ENCODE peak calls at places on chromosomes 16 and 17, in five cellular contexts. One of them, this sample, is unnamed.

GRCh38 chr17:37024181-37024637 is 75.5 kb downstream of the AATF start:
- DNase-seq in fibroblast of pulmonary artery: peak
- DNase-seq in endothelial cell: no peak
- DNase-seq in testis: no peak
- DNase-seq in body of pancreas: no peak
- DNase-seq in this sample: no peak

GRCh38 chr16:87924041-87924851 is 12.1 kb downstream of the CA5A start:
- DNase-seq in fibroblast of pulmonary artery: no peak
- DNase-seq in endothelial cell: no peak
- DNase-seq in testis: no peak
- DNase-seq in body of pancreas: peak
- DNase-seq in this sample: no peak

GRCh38 chr17:633641-634091 is 81.0 kb downstream of the VPS53 start:
- DNase-seq in fibroblast of pulmonary artery: peak
- DNase-seq in endothelial cell: no peak
- DNase-seq in testis: peak
- DNase-seq in body of pancreas: no peak
- DNase-seq in this sample: no peak

GRCh38 chr17:67528751-67529436 is 151.8 kb downstream of the PITPNC1 start:
- DNase-seq in fibroblast of pulmonary artery: peak
- DNase-seq in endothelial cell: peak
- DNase-seq in testis: peak
- DNase-seq in body of pancreas: peak
- DNase-seq in this sample: peak

GRCh38 chr17:66172706-66173223 is 19.2 kb downstream of the CEP112 start:
- DNase-seq in fibroblast of pulmonary artery: no peak
- DNase-seq in endothelial cell: no peak
- DNase-seq in testis: no peak
- DNase-seq in body of pancreas: no peak
- DNase-seq in this sample: no peak

GRCh38 chr16:22012241-22012640 is 4.3 kb downstream of the MOSMO start:
- DNase-seq in fibroblast of pulmonary artery: no peak
- DNase-seq in endothelial cell: no peak
- DNase-seq in testis: no peak
- DNase-seq in body of pancreas: no peak
- DNase-seq in this sample: no peak

GRCh38 chr17:36534117-36534880 is at the start of gene MYO19:
- DNase-seq in fibroblast of pulmonary artery: peak
- DNase-seq in endothelial cell: peak
- DNase-seq in testis: peak
- DNase-seq in body of pancreas: peak
- DNase-seq in this sample: peak

GRCh38 chr16:1377406-1378010 is 25.8 kb downstream of the GNPTG start:
- DNase-seq in fibroblast of pulmonary artery: no peak
- DNase-seq in endothelial cell: no peak
- DNase-seq in testis: no peak
- DNase-seq in body of pancreas: no peak
- DNase-seq in this sample: no peak

GRCh38 chr17:50672831-50673551 is 34.7 kb downstream of the ANKRD40 start:
- DNase-seq in fibroblast of pulmonary artery: no peak
- DNase-seq in endothelial cell: no peak
- DNase-seq in testis: no peak
- DNase-seq in body of pancreas: peak
- DNase-seq in this sample: no peak

GRCh38 chr17:5901731-5902660 is 168.2 kb upstream of the WSCD1 start:
- DNase-seq in fibroblast of pulmonary artery: no peak
- DNase-seq in endothelial cell: no peak
- DNase-seq in testis: no peak
- DNase-seq in body of pancreas: no peak
- DNase-seq in this sample: no peak

GRCh38 chr16:85746431-85747227 is 4.3 kb downstream of the C16orf74 start:
- DNase-seq in fibroblast of pulmonary artery: peak
- DNase-seq in endothelial cell: no peak
- DNase-seq in testis: no peak
- DNase-seq in body of pancreas: peak
- DNase-seq in this sample: no peak

GRCh38 chr17:79818026-79818758 is 21.0 kb downstream of the CBX4 start:
- DNase-seq in fibroblast of pulmonary artery: no peak
- DNase-seq in endothelial cell: no peak
- DNase-seq in testis: no peak
- DNase-seq in body of pancreas: no peak
- DNase-seq in this sample: no peak

GRCh38 chr16:68503334-68503733 is 35.8 kb upstream of the ZFP90 start:
- DNase-seq in fibroblast of pulmonary artery: no peak
- DNase-seq in endothelial cell: no peak
- DNase-seq in testis: no peak
- DNase-seq in body of pancreas: no peak
- DNase-seq in this sample: no peak

GRCh38 chr17:14323522-14323981 is 22.7 kb downstream of the HS3ST3B1 start:
- DNase-seq in fibroblast of pulmonary artery: no peak
- DNase-seq in endothelial cell: no peak
- DNase-seq in testis: no peak
- DNase-seq in body of pancreas: no peak
- DNase-seq in this sample: no peak

GRCh38 chr16:1089822-1090619 is 6.0 kb downstream of the C1QTNF8 start:
- DNase-seq in fibroblast of pulmonary artery: no peak
- DNase-seq in endothelial cell: no peak
- DNase-seq in testis: peak
- DNase-seq in body of pancreas: peak
- DNase-seq in this sample: no peak

GRCh38 chr17:66547170-66547865 is 244.9 kb downstream of the PRKCA start:
- DNase-seq in fibroblast of pulmonary artery: no peak
- DNase-seq in endothelial cell: no peak
- DNase-seq in testis: no peak
- DNase-seq in body of pancreas: no peak
- DNase-seq in this sample: no peak

GRCh38 chr17:40311575-40311974 is 2.6 kb downstream of the RARA start:
- DNase-seq in fibroblast of pulmonary artery: no peak
- DNase-seq in endothelial cell: no peak
- DNase-seq in testis: no peak
- DNase-seq in body of pancreas: no peak
- DNase-seq in this sample: no peak

GRCh38 chr17:57853695-57854094 is 3.9 kb upstream of the MRPS23 start:
- DNase-seq in fibroblast of pulmonary artery: no peak
- DNase-seq in endothelial cell: no peak
- DNase-seq in testis: peak
- DNase-seq in body of pancreas: peak
- DNase-seq in this sample: no peak

GRCh38 chr17:57678393-57678792 is 66.7 kb downstream of the CCDC182 start:
- DNase-seq in fibroblast of pulmonary artery: no peak
- DNase-seq in endothelial cell: no peak
- DNase-seq in testis: no peak
- DNase-seq in body of pancreas: no peak
- DNase-seq in this sample: no peak

GRCh38 chr17:4853195-4853762 is 20.1 kb downstream of the MINK1 start:
- DNase-seq in fibroblast of pulmonary artery: no peak
- DNase-seq in endothelial cell: no peak
- DNase-seq in testis: no peak
- DNase-seq in body of pancreas: no peak
- DNase-seq in this sample: no peak

GRCh38 chr17:10051112-10051511 is 146.0 kb upstream of the RCVRN start:
- DNase-seq in fibroblast of pulmonary artery: no peak
- DNase-seq in endothelial cell: no peak
- DNase-seq in testis: no peak
- DNase-seq in body of pancreas: no peak
- DNase-seq in this sample: no peak

GRCh38 chr17:75619506-75620431 is 13.5 kb upstream of the SMIM5 start:
- DNase-seq in fibroblast of pulmonary artery: peak
- DNase-seq in endothelial cell: peak
- DNase-seq in testis: no peak
- DNase-seq in body of pancreas: peak
- DNase-seq in this sample: peak

GRCh38 chr16:66265106-66265415 is 101.4 kb upstream of the CDH5 start:
- DNase-seq in fibroblast of pulmonary artery: no peak
- DNase-seq in endothelial cell: no peak
- DNase-seq in testis: no peak
- DNase-seq in body of pancreas: no peak
- DNase-seq in this sample: no peak

GRCh38 chr17:83170571-83171260 is 91.3 kb downstream of the METRNL start:
- DNase-seq in fibroblast of pulmonary artery: no peak
- DNase-seq in endothelial cell: no peak
- DNase-seq in testis: no peak
- DNase-seq in body of pancreas: no peak
- DNase-seq in this sample: no peak

GRCh38 chr16:68744744-68745280 is 7.7 kb downstream of the CDH1 start:
- DNase-seq in fibroblast of pulmonary artery: no peak
- DNase-seq in endothelial cell: no peak
- DNase-seq in testis: no peak
- DNase-seq in body of pancreas: peak
- DNase-seq in this sample: no peak

GRCh38 chr17:37756060-37756459 is 11.2 kb upstream of the HNF1B start:
- DNase-seq in fibroblast of pulmonary artery: no peak
- DNase-seq in endothelial cell: no peak
- DNase-seq in testis: no peak
- DNase-seq in body of pancreas: no peak
- DNase-seq in this sample: no peak

GRCh38 chr17:3639981-3640596 is 3.5 kb downstream of the CTNS start:
- DNase-seq in fibroblast of pulmonary artery: peak
- DNase-seq in endothelial cell: no peak
- DNase-seq in testis: peak
- DNase-seq in body of pancreas: peak
- DNase-seq in this sample: no peak

GRCh38 chr16:62077998-62078397 is 41.8 kb upstream of the CDH8 start:
- DNase-seq in fibroblast of pulmonary artery: no peak
- DNase-seq in endothelial cell: peak
- DNase-seq in testis: peak
- DNase-seq in body of pancreas: no peak
- DNase-seq in this sample: peak
- TF ChIP-seq CTCF in fibroblast of pulmonary artery: no peak
- TF ChIP-seq CTCF in endothelial cell: peak
- TF ChIP-seq CTCF in testis: no peak
- TF ChIP-seq CTCF in body of pancreas: no peak
- TF ChIP-seq CTCF in this sample: peak

DNA sequence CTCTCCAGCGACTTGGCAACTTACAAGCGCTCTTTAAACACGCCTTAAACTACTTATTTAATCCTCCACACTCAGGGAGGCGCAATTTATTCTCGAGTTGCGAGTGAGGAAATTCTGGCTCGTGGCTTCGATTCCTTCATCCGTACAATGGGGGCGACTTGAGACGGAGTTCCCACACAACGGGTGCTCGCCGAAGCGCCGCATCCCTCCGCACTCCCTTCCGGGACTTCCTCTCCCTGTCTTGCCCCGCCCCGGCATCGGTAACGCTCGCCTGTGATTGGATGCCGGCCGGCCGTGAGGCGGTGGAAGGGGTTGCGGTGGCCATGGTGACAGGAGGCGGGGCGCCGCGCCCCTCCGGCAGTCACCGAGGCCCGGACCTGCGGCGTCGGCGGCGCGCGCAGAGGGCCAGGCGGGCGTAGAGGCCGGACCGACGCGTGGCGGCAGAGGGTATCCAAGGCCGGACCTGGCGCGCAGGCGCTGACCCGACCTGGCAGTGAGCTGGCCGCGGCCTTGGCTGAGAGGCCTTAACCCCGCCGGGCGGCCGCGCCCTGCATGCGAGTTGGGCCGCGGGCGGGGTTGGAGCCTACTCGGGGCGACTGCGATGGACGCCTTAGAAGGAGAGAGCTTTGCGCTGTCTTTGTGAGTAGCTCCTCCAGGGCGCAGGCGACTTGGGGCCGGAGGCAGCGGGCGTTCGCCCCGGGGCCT is at the start of gene ARL2BP:
- DNase-seq in fibroblast of pulmonary artery: peak
- DNase-seq in endothelial cell: peak
- DNase-seq in testis: peak
- DNase-seq in body of pancreas: peak
- DNase-seq in this sample: peak
- TF ChIP-seq CTCF in fibroblast of pulmonary artery: no peak
- TF ChIP-seq CTCF in endothelial cell: no peak
- TF ChIP-seq CTCF in testis: no peak
- TF ChIP-seq CTCF in body of pancreas: no peak
- TF ChIP-seq CTCF in this sample: peak

DNA sequence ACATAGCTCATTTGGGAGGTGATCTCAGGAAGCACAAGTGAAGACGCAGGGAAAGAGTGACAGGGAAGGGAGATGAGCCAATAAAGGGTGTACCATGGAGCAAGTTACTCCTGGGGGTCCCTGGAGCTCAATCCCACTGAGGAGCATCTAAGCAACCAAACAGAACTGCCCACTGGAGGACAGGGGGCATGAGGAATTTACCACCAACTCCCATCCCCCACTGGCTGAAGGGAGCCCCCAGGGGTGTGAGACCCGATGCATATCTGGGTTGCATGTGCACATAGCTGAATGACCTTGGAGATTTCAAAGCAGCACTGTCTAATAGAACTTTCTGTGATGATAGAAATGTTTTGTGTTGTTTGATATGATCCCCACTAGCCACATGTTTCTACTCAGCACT is 29.6 kb downstream of the C16orf82 start:
- DNase-seq in fibroblast of pulmonary artery: no peak
- DNase-seq in endothelial cell: no peak
- DNase-seq in testis: no peak
- DNase-seq in body of pancreas: no peak
- DNase-seq in this sample: no peak
- TF ChIP-seq CTCF in fibroblast of pulmonary artery: no peak
- TF ChIP-seq CTCF in endothelial cell: no peak
- TF ChIP-seq CTCF in testis: no peak
- TF ChIP-seq CTCF in body of pancreas: no peak
- TF ChIP-seq CTCF in this sample: no peak

GRCh38 chr17:44920565-44920940 is 5.3 kb upstream of the GFAP start:
- DNase-seq in fibroblast of pulmonary artery: no peak
- DNase-seq in endothelial cell: no peak
- DNase-seq in testis: no peak
- DNase-seq in body of pancreas: no peak
- DNase-seq in this sample: no peak

GRCh38 chr17:44918006-44918405 is 2.7 kb upstream of the GFAP start:
- DNase-seq in fibroblast of pulmonary artery: no peak
- DNase-seq in endothelial cell: no peak
- DNase-seq in testis: no peak
- DNase-seq in body of pancreas: no peak
- DNase-seq in this sample: no peak

GRCh38 chr17:44921122-44921882 is 6.0 kb upstream of the GFAP start:
- DNase-seq in fibroblast of pulmonary artery: no peak
- DNase-seq in endothelial cell: no peak
- DNase-seq in testis: peak
- DNase-seq in body of pancreas: no peak
- DNase-seq in this sample: no peak

GRCh38 chr17:44919411-44919810 is 4.1 kb upstream of the GFAP start:
- DNase-seq in fibroblast of pulmonary artery: no peak
- DNase-seq in endothelial cell: no peak
- DNase-seq in testis: no peak
- DNase-seq in body of pancreas: no peak
- DNase-seq in this sample: no peak

DNA sequence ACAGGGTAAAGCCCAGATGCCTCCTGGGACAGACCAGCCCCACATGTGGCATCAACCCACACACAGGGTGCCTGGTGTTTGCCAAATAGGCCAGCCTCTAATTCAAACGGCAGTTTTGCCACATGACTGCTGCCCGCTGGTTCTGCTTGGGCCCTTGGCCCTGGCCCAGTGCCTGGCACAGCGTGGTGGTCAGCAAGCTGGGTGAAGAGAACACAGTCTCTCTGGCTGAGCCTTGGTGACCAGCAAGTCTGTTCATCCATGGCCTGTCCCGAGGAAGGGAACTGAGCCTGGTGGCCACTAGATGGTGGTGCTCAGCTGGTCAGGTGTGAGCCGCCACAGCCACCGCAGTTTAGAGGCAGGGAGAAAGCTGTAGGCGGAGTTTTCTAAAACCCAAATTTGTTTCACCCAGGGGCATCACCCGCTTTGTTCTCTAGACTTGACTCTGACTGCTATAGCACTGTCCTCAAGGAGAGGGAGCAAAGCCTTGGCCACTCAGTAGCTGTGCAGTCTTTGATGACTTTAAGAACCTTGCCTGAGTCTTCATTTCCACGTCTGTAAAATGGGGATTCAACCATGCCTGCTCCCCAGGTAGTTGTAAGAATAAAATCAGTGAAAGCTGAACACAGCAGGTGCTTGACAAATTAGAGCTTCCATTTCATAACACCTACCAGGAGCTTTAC is 4.7 kb upstream of the GFAP start:
- DNase-seq in fibroblast of pulmonary artery: peak
- DNase-seq in endothelial cell: peak
- DNase-seq in testis: peak
- DNase-seq in body of pancreas: peak
- DNase-seq in this sample: peak
- TF ChIP-seq CTCF in fibroblast of pulmonary artery: peak
- TF ChIP-seq CTCF in endothelial cell: peak
- TF ChIP-seq CTCF in testis: peak
- TF ChIP-seq CTCF in body of pancreas: peak
- TF ChIP-seq CTCF in this sample: peak